ENCODE peak calls at places on chromosomes 1 and 21, in nine cellular contexts. One of them, this sample, is unnamed.

GRCh38 chr1:24803987-24804530 is 58.8 kb downstream of the CLIC4 start:
- ATAC-seq in CD8-positive, alpha-beta T cell: no peak
- ATAC-seq in RWPE2: no peak
- ATAC-seq in lower lobe of right lung: no peak
- ATAC-seq in GM12878: no peak
- ATAC-seq in sciatic nerve: peak; percentile 48
- ATAC-seq in A549: no peak
- ATAC-seq in activated CD8-positive, alpha-beta memory T cell treated with anti-CD3 and anti-CD28 coated beads, Interleukin-2, amount 10 ng/mL, durations not matched to agents 7 days and 5 days: no peak
- ATAC-seq in GM23338: no peak
- ATAC-seq in this sample: peak; percentile 26

GRCh38 chr1:228830185-228830953 is 95.1 kb downstream of the RHOU start:
- ATAC-seq in CD8-positive, alpha-beta T cell: no peak
- ATAC-seq in RWPE2: no peak
- ATAC-seq in lower lobe of right lung: peak; percentile 87
- ATAC-seq in GM12878: peak; percentile 11
- ATAC-seq in sciatic nerve: no peak
- ATAC-seq in A549: no peak
- ATAC-seq in activated CD8-positive, alpha-beta memory T cell treated with anti-CD3 and anti-CD28 coated beads, Interleukin-2, amount 10 ng/mL, durations not matched to agents 7 days and 5 days: peak; percentile 28
- ATAC-seq in GM23338: peak; percentile 81
- ATAC-seq in this sample: peak; percentile 27

GRCh38 chr21:31887596-31887920 is 14.7 kb downstream of the HUNK start:
- ATAC-seq in CD8-positive, alpha-beta T cell: no peak
- ATAC-seq in RWPE2: no peak
- ATAC-seq in lower lobe of right lung: no peak
- ATAC-seq in GM12878: no peak
- ATAC-seq in sciatic nerve: peak; percentile 81
- ATAC-seq in A549: no peak
- ATAC-seq in activated CD8-positive, alpha-beta memory T cell treated with anti-CD3 and anti-CD28 coated beads, Interleukin-2, amount 10 ng/mL, durations not matched to agents 7 days and 5 days: no peak
- ATAC-seq in GM23338: no peak
- ATAC-seq in this sample: no peak

GRCh38 chr1:154434346-154435075 is 29.4 kb downstream of the IL6R start:
- ATAC-seq in CD8-positive, alpha-beta T cell: no peak
- ATAC-seq in RWPE2: no peak
- ATAC-seq in lower lobe of right lung: peak; percentile 51
- ATAC-seq in GM12878: no peak
- ATAC-seq in sciatic nerve: peak; percentile 92
- ATAC-seq in A549: no peak
- ATAC-seq in activated CD8-positive, alpha-beta memory T cell treated with anti-CD3 and anti-CD28 coated beads, Interleukin-2, amount 10 ng/mL, durations not matched to agents 7 days and 5 days: no peak
- ATAC-seq in GM23338: no peak
- ATAC-seq in this sample: no peak

GRCh38 chr1:63813829-63814277 is 40.0 kb downstream of the ROR1 start:
- ATAC-seq in CD8-positive, alpha-beta T cell: no peak
- ATAC-seq in RWPE2: no peak
- ATAC-seq in lower lobe of right lung: no peak
- ATAC-seq in GM12878: peak; percentile 35
- ATAC-seq in sciatic nerve: peak; percentile 33
- ATAC-seq in A549: no peak
- ATAC-seq in activated CD8-positive, alpha-beta memory T cell treated with anti-CD3 and anti-CD28 coated beads, Interleukin-2, amount 10 ng/mL, durations not matched to agents 7 days and 5 days: no peak
- ATAC-seq in GM23338: no peak
- ATAC-seq in this sample: peak; percentile 45

GRCh38 chr21:25496825-25497482 is 110.3 kb downstream of the MRPL39 start:
- ATAC-seq in CD8-positive, alpha-beta T cell: no peak
- ATAC-seq in RWPE2: no peak
- ATAC-seq in lower lobe of right lung: no peak
- ATAC-seq in GM12878: peak; percentile 45
- ATAC-seq in sciatic nerve: no peak
- ATAC-seq in A549: no peak
- ATAC-seq in activated CD8-positive, alpha-beta memory T cell treated with anti-CD3 and anti-CD28 coated beads, Interleukin-2, amount 10 ng/mL, durations not matched to agents 7 days and 5 days: no peak
- ATAC-seq in GM23338: no peak
- ATAC-seq in this sample: no peak

GRCh38 chr1:244284641-244285156 is 167.0 kb downstream of the ADSS2 start:
- ATAC-seq in CD8-positive, alpha-beta T cell: no peak
- ATAC-seq in RWPE2: no peak
- ATAC-seq in lower lobe of right lung: no peak
- ATAC-seq in GM12878: no peak
- ATAC-seq in sciatic nerve: no peak
- ATAC-seq in A549: no peak
- ATAC-seq in activated CD8-positive, alpha-beta memory T cell treated with anti-CD3 and anti-CD28 coated beads, Interleukin-2, amount 10 ng/mL, durations not matched to agents 7 days and 5 days: no peak
- ATAC-seq in GM23338: no peak
- ATAC-seq in this sample: no peak

GRCh38 chr1:201226859-201227488 is 36.4 kb downstream of the IGFN1 start:
- ATAC-seq in CD8-positive, alpha-beta T cell: no peak
- ATAC-seq in RWPE2: no peak
- ATAC-seq in lower lobe of right lung: no peak
- ATAC-seq in GM12878: no peak
- ATAC-seq in sciatic nerve: no peak
- ATAC-seq in A549: no peak
- ATAC-seq in activated CD8-positive, alpha-beta memory T cell treated with anti-CD3 and anti-CD28 coated beads, Interleukin-2, amount 10 ng/mL, durations not matched to agents 7 days and 5 days: no peak
- ATAC-seq in GM23338: no peak
- ATAC-seq in this sample: no peak

GRCh38 chr1:45730780-45731319 is 19.6 kb downstream of the IPP start:
- ATAC-seq in CD8-positive, alpha-beta T cell: no peak
- ATAC-seq in RWPE2: no peak
- ATAC-seq in lower lobe of right lung: no peak
- ATAC-seq in GM12878: peak; percentile 76
- ATAC-seq in sciatic nerve: no peak
- ATAC-seq in A549: no peak
- ATAC-seq in activated CD8-positive, alpha-beta memory T cell treated with anti-CD3 and anti-CD28 coated beads, Interleukin-2, amount 10 ng/mL, durations not matched to agents 7 days and 5 days: no peak
- ATAC-seq in GM23338: no peak
- ATAC-seq in this sample: no peak

GRCh38 chr1:38745476-38746410 is 113.8 kb downstream of the RRAGC start:
- ATAC-seq in CD8-positive, alpha-beta T cell: no peak
- ATAC-seq in RWPE2: peak; percentile 61
- ATAC-seq in lower lobe of right lung: no peak
- ATAC-seq in GM12878: no peak
- ATAC-seq in sciatic nerve: no peak
- ATAC-seq in A549: no peak
- ATAC-seq in activated CD8-positive, alpha-beta memory T cell treated with anti-CD3 and anti-CD28 coated beads, Interleukin-2, amount 10 ng/mL, durations not matched to agents 7 days and 5 days: peak; percentile 68
- ATAC-seq in GM23338: no peak
- ATAC-seq in this sample: no peak

GRCh38 chr1:110390692-110391232 is at the start of gene SLC16A4:
- ATAC-seq in CD8-positive, alpha-beta T cell: no peak
- ATAC-seq in RWPE2: peak; percentile 33
- ATAC-seq in lower lobe of right lung: peak; percentile 90
- ATAC-seq in GM12878: no peak
- ATAC-seq in sciatic nerve: peak; percentile 95
- ATAC-seq in A549: peak; percentile 83
- ATAC-seq in activated CD8-positive, alpha-beta memory T cell treated with anti-CD3 and anti-CD28 coated beads, Interleukin-2, amount 10 ng/mL, durations not matched to agents 7 days and 5 days: no peak
- ATAC-seq in GM23338: peak; percentile 75
- ATAC-seq in this sample: peak; percentile 79

GRCh38 chr1:47444578-47445465 is 7.0 kb downstream of the FOXD2 start:
- ATAC-seq in CD8-positive, alpha-beta T cell: peak; percentile 48
- ATAC-seq in RWPE2: peak; percentile 69
- ATAC-seq in lower lobe of right lung: peak; percentile 78
- ATAC-seq in GM12878: peak; percentile 48
- ATAC-seq in sciatic nerve: peak; percentile 66
- ATAC-seq in A549: peak; percentile 76
- ATAC-seq in activated CD8-positive, alpha-beta memory T cell treated with anti-CD3 and anti-CD28 coated beads, Interleukin-2, amount 10 ng/mL, durations not matched to agents 7 days and 5 days: peak; percentile 49
- ATAC-seq in GM23338: peak; percentile 47
- ATAC-seq in this sample: peak; percentile 59

GRCh38 chr1:91684599-91685196 is 184.0 kb downstream of the CDC7 start:
- ATAC-seq in CD8-positive, alpha-beta T cell: peak; percentile 52
- ATAC-seq in RWPE2: no peak
- ATAC-seq in lower lobe of right lung: peak; percentile 47
- ATAC-seq in GM12878: peak; percentile 49
- ATAC-seq in sciatic nerve: peak; percentile 66
- ATAC-seq in A549: no peak
- ATAC-seq in activated CD8-positive, alpha-beta memory T cell treated with anti-CD3 and anti-CD28 coated beads, Interleukin-2, amount 10 ng/mL, durations not matched to agents 7 days and 5 days: peak; percentile 80
- ATAC-seq in GM23338: no peak
- ATAC-seq in this sample: no peak

GRCh38 chr1:236321101-236321500 is 39.3 kb upstream of the ERO1B start:
- ATAC-seq in CD8-positive, alpha-beta T cell: no peak
- ATAC-seq in RWPE2: no peak
- ATAC-seq in lower lobe of right lung: no peak
- ATAC-seq in GM12878: no peak
- ATAC-seq in sciatic nerve: no peak
- ATAC-seq in A549: no peak
- ATAC-seq in activated CD8-positive, alpha-beta memory T cell treated with anti-CD3 and anti-CD28 coated beads, Interleukin-2, amount 10 ng/mL, durations not matched to agents 7 days and 5 days: no peak
- ATAC-seq in GM23338: no peak
- ATAC-seq in this sample: no peak

GRCh38 chr1:223708001-223708359 is 4.4 kb upstream of the CAPN2 start:
- ATAC-seq in CD8-positive, alpha-beta T cell: no peak
- ATAC-seq in RWPE2: no peak
- ATAC-seq in lower lobe of right lung: peak; percentile 23
- ATAC-seq in GM12878: no peak
- ATAC-seq in sciatic nerve: no peak
- ATAC-seq in A549: peak; percentile 32
- ATAC-seq in activated CD8-positive, alpha-beta memory T cell treated with anti-CD3 and anti-CD28 coated beads, Interleukin-2, amount 10 ng/mL, durations not matched to agents 7 days and 5 days: no peak
- ATAC-seq in GM23338: no peak
- ATAC-seq in this sample: no peak

GRCh38 chr1:72322910-72323309 is 40.6 kb upstream of the NEGR1 start:
- ATAC-seq in CD8-positive, alpha-beta T cell: no peak
- ATAC-seq in RWPE2: no peak
- ATAC-seq in lower lobe of right lung: no peak
- ATAC-seq in GM12878: no peak
- ATAC-seq in sciatic nerve: no peak
- ATAC-seq in A549: no peak
- ATAC-seq in activated CD8-positive, alpha-beta memory T cell treated with anti-CD3 and anti-CD28 coated beads, Interleukin-2, amount 10 ng/mL, durations not matched to agents 7 days and 5 days: peak; percentile 39
- ATAC-seq in GM23338: no peak
- ATAC-seq in this sample: no peak

GRCh38 chr1:77347646-77348045 is 65.8 kb downstream of the AK5 start:
- ATAC-seq in CD8-positive, alpha-beta T cell: no peak
- ATAC-seq in RWPE2: peak; percentile 90
- ATAC-seq in lower lobe of right lung: no peak
- ATAC-seq in GM12878: no peak
- ATAC-seq in sciatic nerve: no peak
- ATAC-seq in A549: peak; percentile 98
- ATAC-seq in activated CD8-positive, alpha-beta memory T cell treated with anti-CD3 and anti-CD28 coated beads, Interleukin-2, amount 10 ng/mL, durations not matched to agents 7 days and 5 days: no peak
- ATAC-seq in GM23338: no peak
- ATAC-seq in this sample: peak; percentile 94

GRCh38 chr1:174818951-174819350 is 180.8 kb upstream of the CACYBP start:
- ATAC-seq in CD8-positive, alpha-beta T cell: no peak
- ATAC-seq in RWPE2: peak; percentile 57
- ATAC-seq in lower lobe of right lung: no peak
- ATAC-seq in GM12878: no peak
- ATAC-seq in sciatic nerve: no peak
- ATAC-seq in A549: no peak
- ATAC-seq in activated CD8-positive, alpha-beta memory T cell treated with anti-CD3 and anti-CD28 coated beads, Interleukin-2, amount 10 ng/mL, durations not matched to agents 7 days and 5 days: no peak
- ATAC-seq in GM23338: no peak
- ATAC-seq in this sample: peak; percentile 53

GRCh38 chr1:212271823-212272498 is 13.2 kb upstream of the PPP2R5A start:
- ATAC-seq in CD8-positive, alpha-beta T cell: no peak
- ATAC-seq in RWPE2: no peak
- ATAC-seq in lower lobe of right lung: no peak
- ATAC-seq in GM12878: no peak
- ATAC-seq in sciatic nerve: no peak
- ATAC-seq in A549: no peak
- ATAC-seq in activated CD8-positive, alpha-beta memory T cell treated with anti-CD3 and anti-CD28 coated beads, Interleukin-2, amount 10 ng/mL, durations not matched to agents 7 days and 5 days: no peak
- ATAC-seq in GM23338: no peak
- ATAC-seq in this sample: no peak